ENCODE peak calls at places on chromosomes 5 and 9, in six cellular contexts. R is fibroblast of lung; Q is CD8-positive, alpha-beta T cell; D is brain microvascular endothelial cell; N is WERI-Rb-1; H is transverse colon. E is an unnamed sample.

GRCh38 chr9:87059740-87060139 is 112.4 kb upstream of the GAS1 start:
- DNase-seq in R (no peak), Q (no peak), D (no peak), N (no peak), H (no peak), E (no peak)

GRCh38 chr9:133359420-133360175 is 3.2 kb downstream of the SURF2 start:
- DNase-seq in R (no peak), Q (no peak), D (no peak), N (peak; percentile 78), H (no peak), E (no peak)

GRCh38 chr5:2651116-2651515 is 100.4 kb downstream of the IRX2 start:
- DNase-seq in R (no peak), Q (no peak), D (no peak), N (no peak), H (no peak), E (no peak)

GRCh38 chr5:103690676-103691075 is 128.1 kb upstream of the NUDT12 start:
- DNase-seq in R (no peak), Q (no peak), D (no peak), N (no peak), H (no peak), E (no peak)

GRCh38 chr5:169450464-169450863 is 133.1 kb upstream of the SPDL1 start:
- DNase-seq in R (peak; percentile 24), Q (no peak), D (no peak), N (no peak), H (no peak), E (no peak)

GRCh38 chr5:75054110-75054930 is 2.0 kb upstream of the GCNT4 start:
- DNase-seq in R (peak; percentile 50), Q (no peak), D (peak; percentile 27), N (no peak), H (peak; percentile 17), E (peak; percentile 52)

GRCh38 chr9:121786998-121787422 is 135.6 kb downstream of the DAB2IP start:
- DNase-seq in R (no peak), Q (no peak), D (no peak), N (no peak), H (no peak), E (no peak)

GRCh38 chr5:63408984-63409383 is 553.3 kb downstream of the HTR1A start:
- DNase-seq in R (no peak), Q (no peak), D (no peak), N (no peak), H (no peak), E (no peak)

GRCh38 chr9:98518556-98518955 is 190.2 kb downstream of the GABBR2 start:
- DNase-seq in R (no peak), Q (no peak), D (no peak), N (no peak), H (no peak), E (no peak)

GRCh38 chr5:123610209-123610608 is 98.2 kb downstream of the CSNK1G3 start:
- DNase-seq in R (peak; percentile 6), Q (no peak), D (no peak), N (no peak), H (no peak), E (no peak)

GRCh38 chr5:120817044-120817985 is 353.2 kb downstream of the PRR16 start:
- DNase-seq in R (peak; percentile 51), Q (no peak), D (no peak), N (peak; percentile 56), H (no peak), E (no peak)

GRCh38 chr9:93365427-93366118 is 85.9 kb upstream of the FAM120A start:
- DNase-seq in R (no peak), Q (no peak), D (no peak), N (no peak), H (no peak), E (no peak)

GRCh38 chr9:115216873-115217272 is 98.9 kb upstream of the TNC start:
- DNase-seq in R (no peak), Q (no peak), D (no peak), N (no peak), H (no peak), E (no peak)

GRCh38 chr9:92763721-92764380 is 782 bp downstream of the BICD2 start:
- DNase-seq in R (no peak), Q (peak; percentile 39), D (no peak), N (peak; percentile 35), H (peak; percentile 42), E (peak; percentile 45)

GRCh38 chr9:112072721-112073553 is 102.2 kb downstream of the SUSD1 start:
- DNase-seq in R (peak; percentile 91), Q (no peak), D (peak; percentile 86), N (no peak), H (peak; percentile 6), E (no peak)

GRCh38 chr5:83956386-83956785 is 235.7 kb upstream of the HAPLN1 start:
- DNase-seq in R (peak; percentile 12), Q (no peak), D (peak; percentile 14), N (no peak), H (no peak), E (no peak)

GRCh38 chr9:95874303-95874988 is 1.0 kb upstream of the ERCC6L2 start:
- DNase-seq in R (peak; percentile 14), Q (no peak), D (no peak), N (no peak), H (no peak), E (no peak)

GRCh38 chr9:84294551-84294950 is 46.0 kb downstream of the SLC28A3 start:
- DNase-seq in R (no peak), Q (no peak), D (no peak), N (no peak), H (no peak), E (no peak)

GRCh38 chr5:25415970-25416369 is 771.2 kb upstream of the CDH10 start:
- DNase-seq in R (no peak), Q (no peak), D (no peak), N (no peak), H (no peak), E (no peak)

GRCh38 chr5:171336486-171337206 is 27.6 kb downstream of the TLX3 start:
- DNase-seq in R (peak; percentile 73), Q (no peak), D (peak; percentile 43), N (peak; percentile 52), H (peak; percentile 20), E (no peak)

GRCh38 chr5:132044207-132044606 is 16.2 kb upstream of the IL3 start:
- DNase-seq in R (no peak), Q (no peak), D (no peak), N (no peak), H (no peak), E (no peak)

GRCh38 chr9:14654932-14655331 is 38.3 kb downstream of the ZDHHC21 start:
- DNase-seq in R (peak; percentile 30), Q (no peak), D (no peak), N (no peak), H (no peak), E (no peak)

GRCh38 chr5:117455236-117456233 is 880.9 kb upstream of the SEMA6A start:
- DNase-seq in R (no peak), Q (no peak), D (no peak), N (peak; percentile 30), H (peak; percentile 60), E (peak; percentile 52)

GRCh38 chr5:77181173-77181572 is 29.3 kb upstream of the PDE8B start:
- DNase-seq in R (no peak), Q (no peak), D (no peak), N (no peak), H (no peak), E (no peak)

GRCh38 chr5:21195145-21195544 is 1207.1 kb upstream of the CDH18 start:
- DNase-seq in R (peak; percentile 80), Q (no peak), D (no peak), N (no peak), H (no peak), E (no peak)

GRCh38 chr9:127482662-127483061 is 31.4 kb downstream of the LRSAM1 start:
- DNase-seq in R (no peak), Q (no peak), D (no peak), N (no peak), H (no peak), E (no peak)

GRCh38 chr9:127473932-127474331 is 22.6 kb downstream of the LRSAM1 start:
- DNase-seq in R (no peak), Q (no peak), D (no peak), N (no peak), H (no peak), E (no peak)

GRCh38 chr9:127474592-127474991 is 23.3 kb downstream of the LRSAM1 start:
- DNase-seq in R (no peak), Q (no peak), D (no peak), N (no peak), H (no peak), E (no peak)

DNA sequence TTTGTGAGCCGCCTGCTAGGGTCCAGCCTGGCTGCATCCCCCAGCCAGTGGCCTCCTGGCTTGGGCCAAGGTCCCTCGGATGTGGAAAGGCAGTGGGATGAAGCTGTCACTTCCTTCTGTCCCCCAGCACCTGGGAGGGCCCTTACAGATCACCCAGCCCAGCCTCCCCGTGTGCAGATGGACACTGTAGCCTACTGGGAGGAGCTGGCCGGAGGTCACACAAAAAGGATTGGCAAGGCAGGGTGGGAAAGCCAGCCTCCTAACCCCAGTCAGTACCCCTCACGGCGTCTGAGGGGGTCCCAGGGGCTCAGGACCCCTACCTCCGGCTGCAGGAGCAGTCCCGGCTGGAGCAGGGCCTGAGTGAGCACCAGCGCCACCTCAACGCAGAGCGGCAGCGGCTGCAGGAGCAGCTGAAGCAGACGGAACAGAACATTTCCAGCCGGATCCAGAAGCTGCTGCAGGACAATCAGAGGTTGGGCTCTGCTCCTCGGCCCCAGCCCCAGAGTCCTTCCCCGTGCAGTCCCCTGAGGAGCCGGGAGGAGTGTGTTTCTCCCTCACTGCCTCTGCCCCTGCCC is 28.3 kb downstream of the LRSAM1 start:
- DNase-seq in R (no peak), Q (no peak), D (no peak), N (no peak), H (no peak), E (no peak)
- H3K36me3 ChIP-seq in R (peaks cover 10% of the 10 kb centered on the region), Q (peaks cover 2% of the 10 kb centered on the region), D (peaks cover 28% of the 10 kb centered on the region), N (peaks cover 46% of the 10 kb centered on the region), H (peaks cover 27% of the 10 kb centered on the region), E (no peaks in the 10 kb centered on the region)

GRCh38 chr9:35599763-35600604 is 5.1 kb upstream of the TESK1 start:
- DNase-seq in R (no peak), Q (no peak), D (no peak), N (no peak), H (no peak), E (no peak)
- TF ChIP-seq CTCF in R (no peak), Q (no peak), D (peak; percentile 25), N (peak; percentile 41), H (no peak), E (no peak)

GRCh38 chr9:125239631-125240597 is 1.2 kb downstream of the HSPA5 start:
- DNase-seq in R (no peak), Q (no peak), D (no peak), N (no peak), H (no peak), E (no peak)
- H3K36me3 ChIP-seq in R (peaks cover 26% of the 10 kb centered on the region), Q (peaks cover 19% of the 10 kb centered on the region), D (peaks cover 60% of the 10 kb centered on the region), N (peaks cover 62% of the 10 kb centered on the region), H (peaks cover 38% of the 10 kb centered on the region), E (peaks cover 12% of the 10 kb centered on the region)

DNA sequence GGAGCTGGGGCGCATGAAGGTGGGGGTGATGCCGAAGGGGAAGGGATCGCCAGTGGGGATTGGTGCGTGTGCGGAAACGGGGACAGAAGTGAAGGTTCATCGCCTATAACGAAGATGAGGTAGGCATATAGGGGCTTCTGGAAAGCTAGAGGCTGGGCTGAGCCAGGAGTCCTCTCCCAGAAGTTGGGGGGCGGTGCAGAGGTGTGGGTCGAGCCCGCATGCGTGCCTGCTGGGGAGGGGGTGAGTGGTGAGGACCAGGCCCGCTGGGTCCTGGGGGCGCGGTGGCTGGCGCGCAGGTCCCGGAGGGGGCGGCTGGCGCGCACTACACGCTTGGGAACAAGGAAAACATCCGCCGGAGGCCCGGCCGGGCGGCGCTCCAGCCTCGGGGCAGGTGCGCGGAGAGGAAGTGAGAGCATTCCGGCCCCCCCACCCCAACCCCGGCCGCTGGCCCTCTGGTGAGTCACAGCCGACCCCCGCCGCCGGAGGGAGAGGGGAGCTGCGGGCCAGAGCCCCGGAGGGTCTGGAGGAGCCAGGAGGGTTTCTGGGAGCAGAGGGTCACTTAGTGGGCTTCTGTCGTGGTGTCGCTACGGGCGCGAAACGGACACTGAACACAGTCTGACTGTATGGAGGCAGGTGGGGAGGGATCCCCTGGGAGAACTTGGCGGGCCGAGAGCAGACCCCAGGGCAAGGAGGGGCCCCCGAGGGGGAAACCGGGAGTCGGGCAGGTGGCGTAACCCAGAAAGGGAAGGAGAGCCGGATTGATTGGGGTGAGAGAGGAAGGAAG is 2.9 kb upstream of the MSMP start:
- DNase-seq in R (no peak), Q (peak; percentile 47), D (no peak), N (peak; percentile 68), H (peak; percentile 79), E (peak; percentile 87)
- TF ChIP-seq CTCF in R (peak; percentile 33), Q (peak; percentile 21), D (no peak), N (no peak), H (peak; percentile 28), E (no peak)

E was measured in mucosa of descending colon.